ENCODE peak calls at places on chromosome 3, in five cellular contexts. N is WERI-Rb-1; U is activated CD4-positive, alpha-beta T cell treated with anti-CD3 and anti-CD28 coated beads, Interleukin-2, amount 50 U/mL, for 24 hours; T is lower lobe of right lung; R is NCI-H69. S is an unnamed sample.

GRCh38 chr3:173653781-173654180 is 256.2 kb downstream of the NLGN1 start:
- DNase-seq in U (no peak), T (no peak), N (no peak), R (peak; percentile 90), S (no peak)

GRCh38 chr3:23431759-23432158 is 228.6 kb downstream of the UBE2E2 start:
- DNase-seq in U (no peak), R (no peak), T (no peak), N (no peak), S (no peak)

GRCh38 chr3:57948080-57948671 is 60.0 kb upstream of the FLNB start:
- DNase-seq in R (no peak), U (no peak), T (no peak), N (peak; percentile 63), S (no peak)

GRCh38 chr3:175338775-175339535 is 479.8 kb downstream of the NAALADL2 start:
- DNase-seq in T (peak; percentile 54), N (no peak), R (peak; percentile 61), U (no peak), S (no peak)

GRCh38 chr3:184284696-184285095 is 8.9 kb downstream of the ECE2 start:
- DNase-seq in R (peak; percentile 91), T (no peak), N (peak; percentile 89), U (no peak), S (no peak)

GRCh38 chr3:138114431-138114918 is 933 bp downstream of the DZIP1L start:
- DNase-seq in T (no peak), U (no peak), R (no peak), N (peak; percentile 60), S (no peak)

GRCh38 chr3:97579365-97579764 is 185.2 kb upstream of the ARL6 start:
- DNase-seq in U (no peak), N (no peak), R (peak; percentile 95), T (no peak), S (no peak)

GRCh38 chr3:100073555-100074307 is 40.6 kb downstream of the FILIP1L start:
- DNase-seq in R (no peak), U (no peak), N (peak; percentile 48), T (no peak), S (no peak)

GRCh38 chr3:100260081-100260684 is 609 bp upstream of the TBC1D23 start:
- DNase-seq in R (peak; percentile 76), T (peak; percentile 52), N (no peak), U (no peak), S (no peak)

S was measured in chondrocyte.